ENCODE peak calls at places on chromosome 21, in ten cellular contexts. R, N, O, B, U, Z, J, P, S and Q are unnamed samples.
A peak's percentile ranks its signal among the peaks of the same experiment; 100 is the strongest.

GRCh38 chr21:29849735-29850176 is 90.0 kb downstream of the GRIK1 start:
- DNase-seq in R (no peak), N (peak; percentile 41), O (peak; percentile 65), B (peak; percentile 36), U (no peak), Z (no peak), J (peak; percentile 76), P (no peak), S (no peak), Q (peak; percentile 50)

GRCh38 chr21:20419780-20420179 is 578.4 kb upstream of the NCAM2 start:
- DNase-seq in R (no peak), N (no peak), O (no peak), B (no peak), U (no peak), Z (no peak), J (no peak), P (no peak), S (no peak), Q (no peak)

GRCh38 chr21:33355996-33356395 is 31.2 kb downstream of the IFNAR1 start:
- DNase-seq in R (no peak), N (no peak), O (no peak), B (no peak), U (no peak), Z (no peak), J (no peak), P (no peak), S (no peak), Q (no peak)

GRCh38 chr21:44402323-44403105 is 49.1 kb downstream of the TRPM2 start:
- DNase-seq in R (peak; percentile 50), N (no peak), O (no peak), B (no peak), U (no peak), Z (no peak), J (peak; percentile 11), P (no peak), S (no peak), Q (no peak)

GRCh38 chr21:21200103-21200938 is 202.1 kb downstream of the NCAM2 start:
- DNase-seq in R (no peak), N (peak; percentile 26), O (no peak), B (peak; percentile 61), U (no peak), Z (peak; percentile 27), J (peak; percentile 30), P (peak; percentile 14), S (no peak), Q (no peak)

GRCh38 chr21:43585924-43586411 is 73.3 kb downstream of the HSF2BP start:
- DNase-seq in R (no peak), N (no peak), O (peak; percentile 78), B (peak; percentile 73), U (no peak), Z (no peak), J (peak; percentile 83), P (peak; percentile 48), S (no peak), Q (no peak)

GRCh38 chr21:43921979-43922945 is 57.2 kb downstream of the AGPAT3 start:
- DNase-seq in R (no peak), N (no peak), O (no peak), B (no peak), U (no peak), Z (no peak), J (peak; percentile 39), P (no peak), S (no peak), Q (peak; percentile 15)

GRCh38 chr21:26966978-26967913 is at the start of gene ADAMTS5:
- DNase-seq in R (peak; percentile 64), N (peak; percentile 28), O (peak; percentile 12), B (peak; percentile 72), U (peak; percentile 51), Z (no peak), J (peak; percentile 30), P (no peak), S (peak; percentile 33), Q (peak; percentile 64)

GRCh38 chr21:31874817-31875216 is 2.0 kb downstream of the HUNK start:
- DNase-seq in R (no peak), N (peak; percentile 55), O (peak; percentile 70), B (no peak), U (peak; percentile 55), Z (no peak), J (no peak), P (no peak), S (peak; percentile 52), Q (no peak)

GRCh38 chr21:31872452-31873274 is at the start of gene HUNK:
- DNase-seq in R (peak; percentile 77), N (peak; percentile 68), O (peak; percentile 68), B (peak; percentile 19), U (peak; percentile 75), Z (no peak), J (peak; percentile 58), P (no peak), S (peak; percentile 76), Q (peak; percentile 61)

GRCh38 chr21:31875424-31876097 is 2.7 kb downstream of the HUNK start:
- DNase-seq in R (no peak), N (no peak), O (no peak), B (no peak), U (no peak), Z (no peak), J (no peak), P (no peak), S (no peak), Q (no peak)

GRCh38 chr21:31873275-31873695 is 465 bp downstream of the HUNK start:
- DNase-seq in R (peak; percentile 70), N (peak; percentile 45), O (no peak), B (no peak), U (peak; percentile 73), Z (no peak), J (no peak), P (no peak), S (peak; percentile 73), Q (peak; percentile 66)

DNA sequence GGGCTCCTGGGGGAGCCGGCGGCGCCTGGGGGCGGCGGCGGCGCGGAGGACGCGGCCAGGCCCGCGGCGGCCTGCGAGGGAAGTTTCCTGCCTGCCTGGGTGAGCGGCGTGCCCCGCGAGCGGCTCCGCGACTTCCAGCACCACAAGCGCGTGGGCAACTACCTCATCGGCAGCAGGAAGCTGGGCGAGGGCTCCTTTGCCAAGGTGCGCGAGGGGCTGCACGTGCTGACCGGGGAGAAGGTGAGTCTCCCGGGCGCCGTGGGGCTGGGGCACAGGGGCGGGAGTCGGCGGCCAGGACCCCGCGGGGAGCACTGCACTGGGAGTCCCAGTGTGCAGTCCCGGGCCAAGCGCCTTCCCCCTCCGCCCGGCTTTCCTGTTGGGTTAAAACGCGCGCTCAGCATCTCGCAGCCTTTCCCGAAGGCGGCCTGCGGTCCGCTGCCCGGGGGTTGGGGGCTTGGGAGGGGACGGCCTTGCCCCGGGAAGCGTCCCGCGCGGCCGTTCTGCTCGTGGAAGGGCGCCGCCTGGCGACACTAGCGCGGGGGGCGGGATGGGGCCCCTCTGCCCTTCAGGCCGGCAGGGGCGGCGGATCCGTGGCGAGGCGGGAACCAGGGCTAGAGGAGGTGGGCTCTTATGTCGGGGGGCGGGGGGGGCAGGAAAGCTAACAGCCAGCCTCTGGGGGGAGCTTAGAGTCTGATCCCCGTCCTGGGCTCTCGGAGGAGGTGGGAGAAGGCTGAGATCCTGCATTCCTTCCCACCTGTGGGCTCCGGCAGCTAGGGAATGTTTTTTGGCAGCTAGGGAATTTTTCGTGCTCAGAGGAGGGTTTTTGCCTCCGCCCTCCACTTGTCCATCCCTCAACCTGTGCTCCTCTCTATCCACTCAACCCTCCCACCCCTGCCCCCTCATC is 1.1 kb downstream of the HUNK start:
- DNase-seq in R (peak; percentile 81), N (peak; percentile 79), O (peak; percentile 75), B (peak; percentile 19), U (peak; percentile 77), Z (no peak), J (peak; percentile 72), P (no peak), S (peak; percentile 85), Q (peak; percentile 80)
- TF ChIP-seq CTCF in R (peak; percentile 56), N (peak; percentile 58), O (peak; percentile 67), B (no peak), U (peak; percentile 33), Z (peak; percentile 4), J (peak; percentile 50), P (peak; percentile 53), S (peak; percentile 62), Q (peak; percentile 60)

GRCh38 chr21:15058718-15059316 is 6.0 kb downstream of the NRIP1 start:
- DNase-seq in R (no peak), N (no peak), O (no peak), B (no peak), U (no peak), Z (no peak), J (no peak), P (no peak), S (no peak), Q (no peak)
- H3K4me3 ChIP-seq in R (no peak overlapping the region), N (no peak overlapping the region), O (no peak overlapping the region), B (no peak overlapping the region), U (no peak overlapping the region), Z (peak overlapping the region; percentile 1), J (no peak overlapping the region), P (no peak overlapping the region), S (no peak overlapping the region), Q (peak overlapping the region; percentile 7)

DNA sequence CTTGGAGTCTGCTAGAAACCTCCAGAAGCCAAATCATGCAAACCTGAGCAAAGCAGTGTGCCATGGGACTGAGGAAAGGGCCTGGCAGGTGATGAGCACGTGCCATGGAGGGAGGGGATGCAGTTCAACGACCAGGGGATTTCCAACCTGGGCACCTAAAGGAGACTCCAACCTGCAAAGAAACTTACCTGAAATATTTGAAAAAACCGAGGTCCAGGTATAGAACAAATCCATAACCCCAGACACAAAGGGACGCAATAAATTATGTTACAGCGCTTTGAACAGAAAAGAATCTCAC is 8.9 kb downstream of the UBASH3A start:
- DNase-seq in R (no peak), N (no peak), O (no peak), B (no peak), U (no peak), Z (no peak), J (no peak), P (no peak), S (no peak), Q (no peak)
- H3K36me3 ChIP-seq in R (no peaks in the 10 kb centered on the region), N (no peaks in the 10 kb centered on the region), O (no peaks in the 10 kb centered on the region), B (no peaks in the 10 kb centered on the region), U (no peaks in the 10 kb centered on the region), Z (no peaks in the 10 kb centered on the region), J (no peaks in the 10 kb centered on the region), P (no peaks in the 10 kb centered on the region), S (no peaks in the 10 kb centered on the region), Q (no peaks in the 10 kb centered on the region)

GRCh38 chr21:34889537-34890257 is 159.4 kb downstream of the RUNX1 start:
- DNase-seq in R (peak; percentile 93), N (peak; percentile 82), O (peak; percentile 72), B (peak; percentile 66), U (peak; percentile 87), Z (peak; percentile 33), J (peak; percentile 73), P (peak; percentile 47), S (peak; percentile 90), Q (peak; percentile 51)

GRCh38 chr21:34891610-34891943 is 157.5 kb downstream of the RUNX1 start:
- DNase-seq in R (no peak), N (no peak), O (no peak), B (no peak), U (no peak), Z (no peak), J (no peak), P (no peak), S (no peak), Q (no peak)

GRCh38 chr21:34890724-34891609 is 158.1 kb downstream of the RUNX1 start:
- DNase-seq in R (no peak), N (no peak), O (peak; percentile 19), B (peak; percentile 20), U (peak; percentile 63), Z (no peak), J (peak; percentile 44), P (no peak), S (peak; percentile 60), Q (no peak)

GRCh38 chr21:34889287-34889536 is 159.9 kb downstream of the RUNX1 start:
- DNase-seq in R (peak; percentile 85), N (peak; percentile 47), O (peak; percentile 51), B (peak; percentile 39), U (peak; percentile 80), Z (no peak), J (peak; percentile 61), P (no peak), S (peak; percentile 80), Q (no peak)

GRCh38 chr21:34890258-34890723 is 158.8 kb downstream of the RUNX1 start:
- DNase-seq in R (no peak), N (no peak), O (no peak), B (no peak), U (no peak), Z (no peak), J (no peak), P (no peak), S (no peak), Q (no peak)
- TF ChIP-seq CTCF in R (no peak), N (no peak), O (no peak), B (no peak), U (no peak), Z (no peak), J (no peak), P (no peak), S (no peak), Q (no peak)